ENCODE peak calls at places on chromosomes 11 and 22, in ten cellular contexts. X is occipital lobe, B is head of caudate nucleus, O is NCI-H1092 treated with DMSO at 0.1 percent for 48 hours, F is AG08396, I is NCI-H82, U is choroid plexus epithelial cell, S is cardiac muscle cell, M is OCI-LY7, N is heart left ventricle. Y is an unnamed sample.

GRCh38 chr11:72604256-72604655 is 70.0 kb downstream of the PDE2A start:
- DNase-seq in O (no peak), N (no peak), X (no peak), S (no peak), M (no peak), B (no peak), U (no peak), F (no peak), I (peak), Y (no peak)

GRCh38 chr11:129861702-129862107 is 33.7 kb downstream of the NFRKB start:
- DNase-seq in O (no peak), X (no peak), M (no peak), U (peak), I (no peak), S (peak), F (peak), N (peak), B (peak), Y (no peak)

GRCh38 chr11:43074810-43075209 is 237.0 kb upstream of the API5 start:
- DNase-seq in I (no peak), N (no peak), M (no peak), U (no peak), F (no peak), B (no peak), S (no peak), X (no peak), O (no peak), Y (no peak)

GRCh38 chr22:36913431-36914382 is at the start of gene CSF2RB:
- DNase-seq in U (no peak), N (peak), I (no peak), S (no peak), X (peak), O (no peak), M (peak), B (peak), F (no peak), Y (peak)

GRCh38 chr11:25566298-25567200 is 765.4 kb upstream of the ANO3 start:
- DNase-seq in N (peak), X (no peak), O (no peak), U (peak), S (no peak), I (no peak), B (no peak), M (no peak), F (no peak), Y (peak)

GRCh38 chr11:3747704-3748103 is 49.6 kb downstream of the NUP98 start:
- DNase-seq in N (no peak), O (no peak), X (no peak), B (peak), M (no peak), I (no peak), S (no peak), U (peak), F (peak), Y (peak)

GRCh38 chr11:75668508-75669297 is at the start of gene MAP6:
- DNase-seq in X (peak), N (peak), I (peak), B (peak), F (peak), O (peak), M (no peak), U (no peak), S (peak), Y (no peak)

GRCh38 chr11:134476435-134477021 is 64.5 kb upstream of the B3GAT1 start:
- DNase-seq in I (no peak), N (no peak), B (peak), O (no peak), U (no peak), S (peak), F (no peak), X (no peak), M (no peak), Y (no peak)

GRCh38 chr11:68213135-68213515 is at the start of gene KMT5B:
- DNase-seq in M (no peak), N (peak), S (peak), B (peak), X (no peak), U (peak), I (peak), F (peak), O (peak), Y (no peak)

GRCh38 chr11:72278911-72279310 is 34.9 kb upstream of the PHOX2A start:
- DNase-seq in N (no peak), M (no peak), U (peak), I (no peak), O (no peak), B (no peak), S (no peak), F (no peak), X (no peak), Y (no peak)

GRCh38 chr11:132784441-132784840 is 747.9 kb downstream of the OPCML start:
- DNase-seq in B (no peak), M (no peak), X (no peak), F (peak), S (no peak), O (no peak), I (no peak), U (peak), N (no peak), Y (no peak)

GRCh38 chr22:29744902-29745301 is 21.9 kb downstream of the ZMAT5 start:
- DNase-seq in I (peak), N (no peak), S (no peak), X (no peak), F (peak), M (no peak), B (no peak), O (peak), U (peak), Y (no peak)

GRCh38 chr11:73175551-73176144 is 33.5 kb upstream of the FCHSD2 start:
- DNase-seq in I (no peak), B (no peak), O (no peak), U (no peak), N (no peak), F (no peak), M (no peak), S (peak), X (no peak), Y (no peak)

GRCh38 chr22:46812034-46812605 is 49.7 kb downstream of the TBC1D22A start:
- DNase-seq in N (no peak), S (no peak), O (no peak), I (no peak), M (no peak), X (no peak), F (no peak), B (no peak), U (no peak), Y (no peak)

GRCh38 chr11:67031791-67032561 is 9.0 kb downstream of the SYT12 start:
- DNase-seq in I (no peak), F (no peak), X (no peak), U (peak), B (no peak), M (no peak), O (no peak), S (no peak), N (no peak), Y (no peak)

GRCh38 chr11:101880208-101880607 is 34.6 kb upstream of the CEP126 start:
- DNase-seq in N (no peak), I (peak), O (no peak), M (peak), F (peak), U (peak), S (peak), X (no peak), B (no peak), Y (peak)

GRCh38 chr11:69372589-69373250 is 78.8 kb downstream of the MYEOV start:
- DNase-seq in O (no peak), X (no peak), U (no peak), I (no peak), B (no peak), F (no peak), M (no peak), N (no peak), S (no peak), Y (no peak)

GRCh38 chr11:72856065-72856464 is 41.9 kb downstream of the ATG16L2 start:
- DNase-seq in N (no peak), F (no peak), I (no peak), U (no peak), S (no peak), B (no peak), O (no peak), X (no peak), M (no peak), Y (no peak)

GRCh38 chr11:129278586-129279319 is 86.6 kb upstream of the ARHGAP32 start:
- DNase-seq in M (no peak), N (peak), O (peak), S (peak), U (no peak), B (no peak), F (peak), I (peak), X (no peak), Y (no peak)

GRCh38 chr11:15327786-15328231 is 213.1 kb downstream of the INSC start:
- DNase-seq in N (peak), M (peak), S (peak), X (no peak), F (peak), I (peak), O (peak), U (peak), B (peak), Y (peak)

GRCh38 chr22:31566484-31566883 is 70.1 kb downstream of the SFI1 start:
- DNase-seq in U (peak), N (no peak), B (no peak), F (no peak), O (no peak), X (no peak), M (no peak), I (no peak), S (no peak), Y (no peak)

GRCh38 chr11:6531267-6531752 is 34.2 kb downstream of the DNHD1 start:
- DNase-seq in U (peak), B (peak), F (peak), M (peak), I (peak), O (peak), X (no peak), S (peak), N (no peak), Y (peak)

GRCh38 chr22:45977003-45977395 is at the start of gene WNT7B:
- DNase-seq in M (no peak), N (no peak), X (no peak), F (no peak), B (no peak), S (peak), I (no peak), U (no peak), O (no peak), Y (no peak)

GRCh38 chr11:1008001-1008400 is 28.5 kb downstream of the MUC6 start:
- DNase-seq in X (no peak), U (no peak), I (no peak), N (no peak), F (no peak), S (no peak), M (no peak), O (peak), B (no peak), Y (no peak)

GRCh38 chr11:73312806-73313403 is 4.8 kb downstream of the ARHGEF17 start:
- DNase-seq in F (peak), S (no peak), I (peak), B (no peak), X (no peak), N (no peak), U (peak), M (no peak), O (no peak), Y (no peak)